ENCODE peak calls at places on chromosomes 11 and 22, in eight cellular contexts. I is NCI-H1436; W is GDM1; D is HFFc6; G is A549; S is retinal pigment epithelial cell; V is smooth muscle cell of the brain vasculature; Y is stimulated activated CD4-positive, alpha-beta T cell treated with anti-CD3 and anti-CD28 coated beads, Interleukin-2, amount 100 ng/mL, for 48 hours. L is an unnamed sample.

GRCh38 chr11:32374261-32374711 is 61.1 kb downstream of the WT1 start:
- DNase-seq in I (no peak), W (peak; percentile 80), D (no peak), G (peak; percentile 41), S (no peak), V (no peak), Y (peak; percentile 48), L (peak; percentile 94)

GRCh38 chr11:126495281-126495680 is 139.8 kb downstream of the ST3GAL4 start:
- DNase-seq in I (no peak), W (no peak), D (no peak), G (no peak), S (no peak), V (no peak), Y (no peak), L (no peak)

GRCh38 chr11:47188262-47188661 is 2.0 kb upstream of the PACSIN3 start:
- DNase-seq in I (no peak), W (no peak), D (no peak), G (no peak), S (no peak), V (no peak), Y (no peak), L (no peak)

GRCh38 chr11:110728883-110729282 is 16.6 kb upstream of the ARHGAP20 start:
- DNase-seq in I (no peak), W (no peak), D (no peak), G (no peak), S (no peak), V (no peak), Y (no peak), L (no peak)

GRCh38 chr11:75427181-75427580 is 5.8 kb downstream of the KLHL35 start:
- DNase-seq in I (no peak), W (no peak), D (no peak), G (no peak), S (no peak), V (no peak), Y (no peak), L (no peak)

GRCh38 chr11:109785714-109786113 is 307.5 kb upstream of the ZC3H12C start:
- DNase-seq in I (no peak), W (no peak), D (no peak), G (no peak), S (no peak), V (no peak), Y (no peak), L (no peak)

GRCh38 chr22:19932367-19933206 is 9.0 kb upstream of the COMT start:
- DNase-seq in I (no peak), W (peak; percentile 25), D (no peak), G (no peak), S (no peak), V (no peak), Y (no peak), L (no peak)

GRCh38 chr11:110376711-110377324 is 52.9 kb upstream of the FDX1 start:
- DNase-seq in I (peak; percentile 79), W (peak; percentile 29), D (peak; percentile 73), G (peak; percentile 65), S (peak; percentile 90), V (peak; percentile 66), Y (no peak), L (peak; percentile 51)

GRCh38 chr11:70495351-70496310 is 97.3 kb downstream of the CTTN start:
- DNase-seq in I (no peak), W (no peak), D (no peak), G (no peak), S (no peak), V (no peak), Y (no peak), L (no peak)

GRCh38 chr11:110809800-110810199 is 97.6 kb upstream of the ARHGAP20 start:
- DNase-seq in I (no peak), W (no peak), D (no peak), G (no peak), S (no peak), V (no peak), Y (no peak), L (no peak)

GRCh38 chr11:44377914-44378321 is 68.0 kb upstream of the ALX4 start:
- DNase-seq in I (no peak), W (no peak), D (no peak), G (no peak), S (no peak), V (no peak), Y (no peak), L (no peak)

GRCh38 chr11:1153951-1154487 is 3.7 kb upstream of the MUC5AC start:
- DNase-seq in I (no peak), W (no peak), D (peak; percentile 96), G (peak; percentile 86), S (peak; percentile 48), V (peak; percentile 39), Y (no peak), L (peak; percentile 20)

GRCh38 chr11:3156282-3156660 is 8.8 kb downstream of the OSBPL5 start:
- DNase-seq in I (no peak), W (no peak), D (no peak), G (no peak), S (no peak), V (no peak), Y (no peak), L (no peak)

GRCh38 chr11:128790200-128790599 is 76.9 kb downstream of the KCNJ1 start:
- DNase-seq in I (peak; percentile 70), W (no peak), D (no peak), G (no peak), S (peak; percentile 65), V (no peak), Y (no peak), L (no peak)

GRCh38 chr11:115873813-115874212 is 369.6 kb upstream of the CADM1 start:
- DNase-seq in I (no peak), W (no peak), D (no peak), G (no peak), S (no peak), V (no peak), Y (no peak), L (no peak)

L was measured in T47D.